ENCODE peak calls at places on chromosome 3, in six cellular contexts. E is endothelial cell, J is foreskin fibroblast, X is AG04449, K is stomach, F is HFF-Myc. P is an unnamed sample.

GRCh38 chr3:11438636-11439035 is 166.4 kb downstream of the ATG7 start:
- DNase-seq in X (no peak), K (no peak), J (no peak), E (peak), F (no peak), P (no peak)

GRCh38 chr3:14397531-14397930 is 4.9 kb upstream of the SLC6A6 start:
- DNase-seq in E (no peak), F (no peak), X (no peak), J (no peak), K (no peak), P (no peak)

GRCh38 chr3:194100856-194101390 is 35.0 kb upstream of the HES1 start:
- DNase-seq in X (no peak), J (no peak), E (no peak), F (no peak), K (no peak), P (no peak)

GRCh38 chr3:45659661-45660566 is 29.3 kb upstream of the SACM1L start:
- DNase-seq in J (peak), X (peak), K (peak), F (no peak), E (peak), P (no peak)

GRCh38 chr3:36924748-36925521 is 19.9 kb downstream of the TRANK1 start:
- DNase-seq in E (no peak), J (no peak), X (no peak), K (no peak), F (no peak), P (no peak)

GRCh38 chr3:12964713-12965612 is 108.3 kb downstream of the IQSEC1 start:
- DNase-seq in J (no peak), X (no peak), E (no peak), K (no peak), F (no peak), P (no peak)

GRCh38 chr3:44762170-44762677 is 630 bp downstream of the KIF15 start:
- DNase-seq in K (no peak), E (no peak), J (peak), F (no peak), X (no peak), P (no peak)

GRCh38 chr3:131350506-131350905 is 31.1 kb upstream of the NUDT16 start:
- DNase-seq in J (peak), F (no peak), K (no peak), E (no peak), X (no peak), P (no peak)

GRCh38 chr3:124620600-124621063 is 109.6 kb upstream of the UMPS start:
- DNase-seq in F (no peak), K (peak), E (peak), J (no peak), X (no peak), P (no peak)

GRCh38 chr3:120795017-120795648 is 52.6 kb downstream of the GTF2E1 start:
- DNase-seq in K (peak), E (peak), J (peak), X (no peak), F (peak), P (peak)

GRCh38 chr3:170338690-170339340 is 18.7 kb upstream of the SKIL start:
- DNase-seq in K (no peak), F (no peak), J (no peak), E (no peak), X (no peak), P (no peak)

GRCh38 chr3:13581485-13582365 is 32.8 kb downstream of the FBLN2 start:
- DNase-seq in E (no peak), K (no peak), J (no peak), X (no peak), F (no peak), P (no peak)

GRCh38 chr3:98994128-98994762 is 92.8 kb upstream of the DCBLD2 start:
- DNase-seq in F (peak), J (peak), X (no peak), E (no peak), K (no peak), P (peak)

GRCh38 chr3:32347286-32348125 is 44.1 kb upstream of the CMTM7 start:
- DNase-seq in J (no peak), X (no peak), K (no peak), E (no peak), F (no peak), P (no peak)

GRCh38 chr3:100124116-100124767 is 9.9 kb upstream of the FILIP1L start:
- DNase-seq in J (no peak), E (no peak), K (no peak), F (no peak), X (no peak), P (no peak)

GRCh38 chr3:54999801-55000200 is 71.9 kb upstream of the LRTM1 start:
- DNase-seq in X (no peak), E (no peak), F (no peak), K (no peak), J (no peak), P (no peak)

GRCh38 chr3:141414800-141415462 is 46.6 kb downstream of the ZBTB38 start:
- DNase-seq in E (no peak), J (no peak), F (no peak), X (no peak), K (no peak), P (no peak)

GRCh38 chr3:136305879-136306278 is 55.7 kb downstream of the PCCB start:
- DNase-seq in K (no peak), J (no peak), E (no peak), X (peak), F (peak), P (peak)

GRCh38 chr3:41574900-41575299 is 375.6 kb downstream of the CTNNB1 start:
- DNase-seq in E (no peak), K (no peak), F (no peak), J (no peak), X (no peak), P (no peak)

GRCh38 chr3:187401861-187402260 is 33.7 kb downstream of the RTP4 start:
- DNase-seq in K (no peak), F (no peak), X (no peak), E (no peak), J (no peak), P (no peak)

GRCh38 chr3:36729204-36730056 is 34.9 kb downstream of the DCLK3 start:
- DNase-seq in K (no peak), J (peak), E (no peak), F (peak), X (peak), P (peak)

GRCh38 chr3:130725746-130726145 is 20.9 kb downstream of the PIK3R4 start:
- DNase-seq in X (no peak), K (no peak), E (no peak), J (no peak), F (no peak), P (no peak)

GRCh38 chr3:71684752-71685151 is 40.5 kb downstream of the EIF4E3 start:
- DNase-seq in F (peak), K (no peak), E (no peak), X (no peak), J (peak), P (peak)

GRCh38 chr3:7934362-7934761 is 567.3 kb upstream of the LMCD1 start:
- DNase-seq in E (no peak), X (no peak), F (no peak), K (peak), J (no peak), P (no peak)

GRCh38 chr3:196998966-196999760 is 30.5 kb downstream of the MELTF start:
- DNase-seq in F (no peak), J (no peak), E (no peak), K (no peak), X (no peak), P (no peak)

GRCh38 chr3:8617921-8618320 is 26.7 kb downstream of the SSUH2 start:
- DNase-seq in F (no peak), X (no peak), K (peak), J (no peak), E (no peak), P (no peak)

GRCh38 chr3:179653777-179654117 is 907 bp downstream of the USP13 start:
- DNase-seq in K (no peak), F (no peak), E (peak), X (no peak), J (no peak), P (no peak)

GRCh38 chr3:23495507-23495906 is 292.4 kb downstream of the UBE2E2 start:
- DNase-seq in X (no peak), F (no peak), K (no peak), E (no peak), J (peak), P (no peak)

GRCh38 chr3:56321383-56321782 is 146.9 kb downstream of the ERC2 start:
- DNase-seq in F (no peak), J (no peak), X (no peak), E (no peak), K (no peak), P (no peak)

GRCh38 chr3:195035345-195036202 is 235.4 kb downstream of the XXYLT1 start:
- DNase-seq in E (peak), J (no peak), X (no peak), F (no peak), K (no peak), P (no peak)

GRCh38 chr3:183252973-183253363 is at the start of gene B3GNT5:
- DNase-seq in F (no peak), J (no peak), X (no peak), K (peak), E (peak), P (no peak)

GRCh38 chr3:9563851-9564250 is 10.2 kb upstream of the LHFPL4 start:
- DNase-seq in F (no peak), K (no peak), X (no peak), E (no peak), J (no peak), P (no peak)

GRCh38 chr3:71987089-71987735 is 202.3 kb upstream of the PROK2 start:
- DNase-seq in F (no peak), X (no peak), E (peak), K (no peak), J (peak), P (no peak)

GRCh38 chr3:149284034-149284433 is 49.4 kb downstream of the TM4SF18 start:
- DNase-seq in F (no peak), E (no peak), K (no peak), X (no peak), J (no peak), P (no peak)

GRCh38 chr3:122893754-122894668 is 99.1 kb downstream of the SLC49A4 start:
- DNase-seq in J (peak), F (no peak), X (no peak), K (no peak), E (no peak), P (peak)

GRCh38 chr3:171092467-171092911 is 66.0 kb upstream of the SLC2A2 start:
- DNase-seq in F (no peak), X (no peak), K (no peak), J (peak), E (no peak), P (no peak)

DNA sequence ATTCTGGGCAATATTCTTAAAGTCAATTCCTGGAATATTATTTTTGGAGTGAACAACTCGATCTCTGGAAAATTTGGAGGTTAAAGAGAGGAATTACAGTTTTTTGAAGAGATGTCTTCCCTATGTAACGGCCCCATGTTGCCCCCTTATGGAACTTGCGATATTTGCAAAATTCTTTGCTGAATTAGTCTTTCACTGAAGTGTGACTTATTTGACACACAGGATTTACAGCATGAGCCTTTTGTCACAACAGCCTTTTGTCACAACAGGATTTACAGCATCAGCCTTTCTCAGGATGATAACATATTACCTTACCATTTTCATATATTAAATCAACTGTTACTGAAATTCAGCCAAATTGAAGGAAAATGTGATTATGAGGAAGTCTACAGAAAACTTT is 37.8 kb upstream of the SPTSSB start:
- DNase-seq in J (peak), E (peak), K (no peak), F (peak), X (no peak), P (no peak)
- TF ChIP-seq CTCF in J (peak), E (peak), K (peak), F (peak), X (peak), P (peak)

GRCh38 chr3:138594935-138595259 is 837 bp upstream of the CEP70 start:
- DNase-seq in X (no peak), K (no peak), F (no peak), J (no peak), E (no peak), P (no peak)
- TF ChIP-seq CTCF in X (no peak), K (no peak), F (no peak), J (no peak), E (no peak), P (no peak)

GRCh38 chr3:180804871-180805430 is 107.5 kb upstream of the FXR1 start:
- DNase-seq in K (no peak), E (peak), F (no peak), J (no peak), X (peak), P (no peak)
- TF ChIP-seq CTCF in K (peak), E (no peak), F (no peak), J (peak), X (peak), P (peak)

GRCh38 chr3:138640537-138640936 is 32.0 kb downstream of the FAIM start:
- DNase-seq in J (no peak), E (no peak), X (no peak), F (no peak), K (no peak), P (no peak)

GRCh38 chr3:138646008-138646407 is 37.4 kb downstream of the FAIM start:
- DNase-seq in J (no peak), X (no peak), K (no peak), F (no peak), E (no peak), P (no peak)

GRCh38 chr3:138642927-138643253 is 34.3 kb downstream of the FAIM start:
- DNase-seq in X (no peak), J (no peak), E (no peak), F (no peak), K (no peak), P (no peak)

GRCh38 chr3:138638641-138639040 is 30.1 kb downstream of the FAIM start:
- DNase-seq in X (no peak), F (peak), J (peak), E (no peak), K (no peak), P (no peak)

DNA sequence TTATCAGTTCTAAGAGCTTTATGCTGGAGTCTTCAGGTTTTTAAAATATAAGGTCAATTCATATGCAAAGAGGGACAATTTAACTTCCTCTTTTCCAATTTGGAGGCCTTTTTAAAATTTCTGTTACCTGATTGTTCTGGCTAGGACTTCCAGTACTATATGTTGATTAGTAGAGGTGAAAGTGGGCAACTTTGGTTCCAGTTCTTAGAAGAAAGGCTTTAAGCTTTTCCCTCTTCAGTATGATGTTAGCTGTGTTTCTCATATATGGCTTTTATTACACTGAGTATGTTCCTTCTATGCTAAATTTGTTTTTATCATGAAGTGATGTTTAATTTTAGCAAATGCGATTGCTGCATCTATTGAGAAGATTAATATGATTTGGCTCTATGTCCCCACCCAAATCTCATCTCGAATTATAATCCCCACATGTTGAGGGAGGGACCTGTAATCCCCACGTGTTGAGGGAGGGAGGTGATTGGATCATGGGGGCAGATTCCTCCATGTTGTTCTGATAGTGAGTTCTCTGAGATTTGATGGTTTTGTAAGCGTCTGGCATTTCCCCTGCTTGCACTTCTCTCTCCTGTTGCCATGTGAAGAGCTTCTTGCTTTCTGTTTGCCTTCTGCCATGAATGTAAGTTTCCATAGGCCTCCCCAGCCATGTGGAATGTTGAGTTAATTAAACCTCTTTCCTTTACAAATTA is 33.8 kb downstream of the FAIM start:
- DNase-seq in X (no peak), K (no peak), E (no peak), J (no peak), F (no peak), P (no peak)
- TF ChIP-seq CTCF in X (no peak), K (no peak), E (no peak), J (no peak), F (no peak), P (no peak)

GRCh38 chr3:59262076-59262498 is 212.3 kb upstream of the CFAP20DC start:
- DNase-seq in X (no peak), K (no peak), J (no peak), F (no peak), E (no peak), P (no peak)

GRCh38 chr3:59265566-59265965 is 215.7 kb upstream of the CFAP20DC start:
- DNase-seq in K (peak), E (no peak), X (no peak), J (no peak), F (no peak), P (no peak)

GRCh38 chr3:59263152-59263551 is 213.3 kb upstream of the CFAP20DC start:
- DNase-seq in J (no peak), F (no peak), X (no peak), E (no peak), K (no peak), P (no peak)

GRCh38 chr3:59266551-59266950 is 216.7 kb upstream of the CFAP20DC start:
- DNase-seq in J (no peak), K (no peak), F (no peak), X (no peak), E (no peak), P (no peak)

DNA sequence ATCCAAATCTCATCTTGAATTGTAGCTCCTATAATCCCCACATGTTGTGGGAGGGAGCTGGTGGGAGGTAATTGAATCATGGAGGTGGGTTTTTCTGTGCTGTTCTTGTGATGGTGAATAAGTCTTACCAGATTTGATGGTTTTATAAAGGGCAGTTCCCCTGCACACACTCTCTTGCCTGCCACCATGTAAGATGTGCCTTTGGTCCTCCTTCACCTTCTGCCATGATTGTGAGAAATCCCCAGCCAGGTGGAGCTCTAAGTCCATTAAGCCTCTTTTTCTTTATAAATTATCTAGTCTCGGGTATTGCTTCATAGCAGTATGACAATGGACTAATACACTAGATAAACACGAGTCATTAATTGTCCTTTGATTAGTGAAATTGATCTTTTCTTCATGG is 214.5 kb upstream of the CFAP20DC start:
- DNase-seq in J (no peak), X (no peak), E (no peak), F (no peak), K (no peak), P (no peak)
- TF ChIP-seq CTCF in J (no peak), X (no peak), E (no peak), F (no peak), K (no peak), P (no peak)

DNA sequence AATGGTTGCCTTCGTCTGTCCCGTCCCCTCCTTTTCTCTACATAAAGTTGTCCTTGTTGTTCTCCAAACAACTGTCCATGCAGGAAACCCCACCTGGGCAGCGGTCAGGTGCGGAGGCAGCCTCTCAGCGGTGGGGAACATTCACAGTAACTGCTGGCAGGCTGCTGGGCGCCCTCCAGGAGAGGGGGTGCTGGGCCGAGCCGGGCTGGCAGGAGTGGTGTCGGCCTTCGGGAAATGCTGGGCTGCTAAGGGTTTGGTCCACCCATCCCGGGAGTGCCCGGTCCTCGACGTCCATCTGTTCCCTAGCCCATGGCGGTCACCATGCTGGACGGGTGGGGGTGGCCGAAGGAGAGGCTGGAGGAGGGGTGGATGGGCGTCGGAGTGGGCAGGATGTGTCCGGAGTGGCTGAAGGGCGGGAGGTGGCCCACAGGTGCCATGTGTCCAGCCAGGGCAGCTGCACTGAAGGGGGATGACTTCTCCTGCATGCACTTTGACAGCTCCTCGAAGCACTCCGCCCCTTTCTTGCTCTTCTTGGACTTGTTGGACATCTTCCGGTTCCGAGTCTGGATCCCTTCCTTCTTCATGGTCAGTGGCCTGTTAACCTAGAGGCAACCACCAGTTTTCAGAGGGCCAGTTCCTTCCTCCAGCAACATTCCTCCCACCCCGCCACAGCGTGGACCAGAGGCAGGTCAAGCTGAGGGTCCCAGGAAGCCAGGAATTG is 12.1 kb downstream of the GATA2 start:
- DNase-seq in K (no peak), F (no peak), X (no peak), E (no peak), J (no peak), P (no peak)
- TF ChIP-seq CTCF in K (no peak), F (no peak), X (no peak), E (no peak), J (no peak), P (no peak)

P was measured in AG09319.